ENCODE peak calls at places on chromosomes 12 and 14, in seven cellular contexts. E is NCI-H2029, P is HFFc6, I is ELR, Q is GM03348, H is GDM1, T is psoas muscle. W is an unnamed sample.

GRCh38 chr12:115144425-115144824 is 460.4 kb upstream of the TBX3 start:
- DNase-seq in E (no peak), P (no peak), I (no peak), Q (no peak), H (no peak), T (no peak), W (no peak)

GRCh38 chr14:74048291-74048690 is 29.1 kb downstream of the BBOF1 start:
- DNase-seq in E (no peak), P (peak), I (peak), Q (no peak), H (no peak), T (no peak), W (no peak)

GRCh38 chr12:86774841-86775386 is 518.7 kb upstream of the MGAT4C start:
- DNase-seq in E (no peak), P (no peak), I (peak), Q (no peak), H (no peak), T (no peak), W (no peak)

GRCh38 chr12:79531547-79531946 is 159.2 kb downstream of the PAWR start:
- DNase-seq in E (no peak), P (no peak), I (no peak), Q (no peak), H (no peak), T (no peak), W (peak)

GRCh38 chr12:86256169-86256568 is at the start of gene MGAT4C:
- DNase-seq in E (peak), P (no peak), I (peak), Q (no peak), H (no peak), T (no peak), W (no peak)

GRCh38 chr14:101232340-101233015 is 328.8 kb upstream of the DIO3 start:
- DNase-seq in E (no peak), P (no peak), I (no peak), Q (no peak), H (no peak), T (peak), W (no peak)

GRCh38 chr14:32307881-32308582 is 21.1 kb upstream of the AKAP6 start:
- DNase-seq in E (peak), P (no peak), I (no peak), Q (no peak), H (no peak), T (no peak), W (no peak)

GRCh38 chr14:23829736-23830474 is 123.7 kb upstream of the DHRS4 start:
- DNase-seq in E (no peak), P (peak), I (peak), Q (peak), H (no peak), T (no peak), W (peak)

GRCh38 chr12:53173085-53173715 is 7.3 kb upstream of the ZNF740 start:
- DNase-seq in E (no peak), P (peak), I (peak), Q (peak), H (no peak), T (no peak), W (peak)

GRCh38 chr14:103503296-103503695 is 19.3 kb downstream of the CKB start:
- DNase-seq in E (no peak), P (no peak), I (no peak), Q (no peak), H (no peak), T (no peak), W (no peak)

GRCh38 chr12:48828293-48828692 is 10.0 kb downstream of the CACNB3 start:
- DNase-seq in E (no peak), P (no peak), I (no peak), Q (no peak), H (no peak), T (no peak), W (no peak)

GRCh38 chr14:94423465-94424056 is 29.0 kb downstream of the SERPINA11 start:
- DNase-seq in E (no peak), P (peak), I (peak), Q (peak), H (peak), T (peak), W (peak)

GRCh38 chr14:45083979-45084722 is at the start of gene PRPF39:
- DNase-seq in E (peak), P (peak), I (peak), Q (peak), H (peak), T (peak), W (peak)

W was measured in RPMI7951.